ENCODE peak calls at places on chromosome 13, in four cellular contexts. One of them, this sample, is unnamed.
A peak's percentile ranks its signal among the peaks of the same experiment; 100 is the strongest.

GRCh38 chr13:27053235-27053884 is 118.3 kb downstream of the USP12 start:
- DNase-seq in neural crest cell: no peak
- DNase-seq in T-helper 9 cell: no peak
- DNase-seq in HFF-Myc: no peak
- DNase-seq in this sample: no peak

GRCh38 chr13:48593551-48593950 is 60.2 kb upstream of the CYSLTR2 start:
- DNase-seq in T-helper 9 cell: no peak
- DNase-seq in neural crest cell: no peak
- DNase-seq in HFF-Myc: no peak
- DNase-seq in this sample: no peak

GRCh38 chr13:40149611-40150283 is 494.3 kb downstream of the COG6 start:
- DNase-seq in HFF-Myc: peak; percentile 42
- DNase-seq in neural crest cell: no peak
- DNase-seq in T-helper 9 cell: no peak
- DNase-seq in this sample: no peak

GRCh38 chr13:36819811-36820140 is 754 bp downstream of the RFXAP start:
- DNase-seq in neural crest cell: no peak
- DNase-seq in T-helper 9 cell: peak; percentile 9
- DNase-seq in HFF-Myc: no peak
- DNase-seq in this sample: no peak

GRCh38 chr13:26067601-26068000 is 15.8 kb upstream of the SHISA2 start:
- DNase-seq in HFF-Myc: no peak
- DNase-seq in T-helper 9 cell: no peak
- DNase-seq in neural crest cell: no peak
- DNase-seq in this sample: no peak

GRCh38 chr13:100338265-100338664 is 249.4 kb downstream of the PCCA start:
- DNase-seq in HFF-Myc: no peak
- DNase-seq in T-helper 9 cell: no peak
- DNase-seq in neural crest cell: no peak
- DNase-seq in this sample: no peak

GRCh38 chr13:72527333-72527732 is 200.1 kb downstream of the MZT1 start:
- DNase-seq in neural crest cell: no peak
- DNase-seq in HFF-Myc: no peak
- DNase-seq in T-helper 9 cell: no peak
- DNase-seq in this sample: no peak

GRCh38 chr13:104984296-104984818 is 1551.1 kb downstream of the EFNB2 start:
- DNase-seq in neural crest cell: no peak
- DNase-seq in HFF-Myc: no peak
- DNase-seq in T-helper 9 cell: peak; percentile 9
- DNase-seq in this sample: no peak

GRCh38 chr13:34634443-34634842 is 307.6 kb upstream of the NBEA start:
- DNase-seq in T-helper 9 cell: no peak
- DNase-seq in HFF-Myc: no peak
- DNase-seq in neural crest cell: no peak
- DNase-seq in this sample: no peak

GRCh38 chr13:113914333-113915011 is 50.6 kb upstream of the GAS6 start:
- DNase-seq in neural crest cell: no peak
- DNase-seq in HFF-Myc: no peak
- DNase-seq in T-helper 9 cell: no peak
- DNase-seq in this sample: no peak

GRCh38 chr13:74767031-74767430 is 632.8 kb upstream of the KLF12 start:
- DNase-seq in T-helper 9 cell: no peak
- DNase-seq in neural crest cell: no peak
- DNase-seq in HFF-Myc: no peak
- DNase-seq in this sample: no peak

GRCh38 chr13:51926528-51926885 is 64.7 kb downstream of the CCDC70 start:
- DNase-seq in neural crest cell: no peak
- DNase-seq in T-helper 9 cell: no peak
- DNase-seq in HFF-Myc: no peak
- DNase-seq in this sample: no peak

GRCh38 chr13:36046672-36047071 is 84.5 kb downstream of the DCLK1 start:
- DNase-seq in neural crest cell: no peak
- DNase-seq in T-helper 9 cell: no peak
- DNase-seq in HFF-Myc: no peak
- DNase-seq in this sample: no peak

GRCh38 chr13:33312150-33312908 is 26.8 kb upstream of the STARD13 start:
- DNase-seq in T-helper 9 cell: no peak
- DNase-seq in HFF-Myc: no peak
- DNase-seq in neural crest cell: no peak
- DNase-seq in this sample: no peak

GRCh38 chr13:71320452-71320851 is 546.6 kb downstream of the DACH1 start:
- DNase-seq in HFF-Myc: peak; percentile 5
- DNase-seq in neural crest cell: no peak
- DNase-seq in T-helper 9 cell: no peak
- DNase-seq in this sample: no peak

GRCh38 chr13:36519432-36519831 is 87.1 kb downstream of the CCNA1 start:
- DNase-seq in T-helper 9 cell: no peak
- DNase-seq in neural crest cell: no peak
- DNase-seq in HFF-Myc: no peak
- DNase-seq in this sample: no peak

GRCh38 chr13:109698779-109699178 is 87.6 kb downstream of the IRS2 start:
- DNase-seq in neural crest cell: no peak
- DNase-seq in T-helper 9 cell: no peak
- DNase-seq in HFF-Myc: no peak
- DNase-seq in this sample: no peak

GRCh38 chr13:49810825-49811526 is 18.5 kb upstream of the KPNA3 start:
- DNase-seq in T-helper 9 cell: no peak
- DNase-seq in neural crest cell: no peak
- DNase-seq in HFF-Myc: no peak
- DNase-seq in this sample: no peak

GRCh38 chr13:109275848-109276247 is 510.5 kb downstream of the IRS2 start:
- DNase-seq in neural crest cell: no peak
- DNase-seq in T-helper 9 cell: no peak
- DNase-seq in HFF-Myc: no peak
- DNase-seq in this sample: no peak

GRCh38 chr13:88648598-88649373 is 977.6 kb downstream of the SLITRK5 start:
- DNase-seq in T-helper 9 cell: no peak
- DNase-seq in HFF-Myc: no peak
- DNase-seq in neural crest cell: no peak
- DNase-seq in this sample: no peak

GRCh38 chr13:64471916-64472315 is 2758.2 kb downstream of the PCDH9 start:
- DNase-seq in HFF-Myc: peak; percentile 7
- DNase-seq in neural crest cell: no peak
- DNase-seq in T-helper 9 cell: no peak
- DNase-seq in this sample: no peak

GRCh38 chr13:114066956-114067355 is 65.5 kb downstream of the RASA3 start:
- DNase-seq in neural crest cell: no peak
- DNase-seq in T-helper 9 cell: no peak
- DNase-seq in HFF-Myc: no peak
- DNase-seq in this sample: no peak

GRCh38 chr13:110581489-110582185 is 20.1 kb upstream of the RAB20 start:
- DNase-seq in T-helper 9 cell: no peak
- DNase-seq in neural crest cell: no peak
- DNase-seq in HFF-Myc: no peak
- DNase-seq in this sample: no peak